ENCODE peak calls at places on chromosomes 11 and 22, in four cellular contexts. One of them, this sample, is unnamed.

GRCh38 chr11:4697583-4697982 is at the start of gene OR51E2:
- DNase-seq in HCT116: no peak
- DNase-seq in GM23248: peak; percentile 15
- DNase-seq in PC-3: no peak
- DNase-seq in this sample: peak; percentile 49

GRCh38 chr22:17787159-17788022 is 13.1 kb upstream of the BID start:
- DNase-seq in HCT116: no peak
- DNase-seq in GM23248: peak; percentile 59
- DNase-seq in PC-3: no peak
- DNase-seq in this sample: no peak

GRCh38 chr11:64141081-64141783 is 24.7 kb downstream of the MACROD1 start:
- DNase-seq in HCT116: no peak
- DNase-seq in GM23248: no peak
- DNase-seq in PC-3: no peak
- DNase-seq in this sample: no peak

GRCh38 chr11:28757725-28758515 is 649.7 kb downstream of the METTL15 start:
- DNase-seq in HCT116: no peak
- DNase-seq in GM23248: peak; percentile 63
- DNase-seq in PC-3: peak; percentile 95
- DNase-seq in this sample: no peak

GRCh38 chr11:60834742-60835141 is 7.2 kb upstream of the CCDC86 start:
- DNase-seq in HCT116: no peak
- DNase-seq in GM23248: no peak
- DNase-seq in PC-3: no peak
- DNase-seq in this sample: no peak

GRCh38 chr11:554824-555499 is 5.6 kb downstream of the LMNTD2 start:
- DNase-seq in HCT116: peak; percentile 44
- DNase-seq in GM23248: peak; percentile 63
- DNase-seq in PC-3: peak; percentile 81
- DNase-seq in this sample: peak; percentile 87

GRCh38 chr11:74418509-74418895 is 20.3 kb upstream of the PGM2L1 start:
- DNase-seq in HCT116: no peak
- DNase-seq in GM23248: peak; percentile 83
- DNase-seq in PC-3: peak; percentile 93
- DNase-seq in this sample: peak; percentile 19

GRCh38 chr11:118910309-118911112 is 15.2 kb downstream of the BCL9L start:
- DNase-seq in HCT116: no peak
- DNase-seq in GM23248: peak; percentile 98
- DNase-seq in PC-3: peak; percentile 93
- DNase-seq in this sample: peak; percentile 93

GRCh38 chr22:46007848-46008261 is 30.9 kb upstream of the WNT7B start:
- DNase-seq in HCT116: no peak
- DNase-seq in GM23248: peak; percentile 98
- DNase-seq in PC-3: no peak
- DNase-seq in this sample: peak; percentile 40

GRCh38 chr11:64778223-64778472 is 194 bp downstream of the SF1 start:
- DNase-seq in HCT116: no peak
- DNase-seq in GM23248: no peak
- DNase-seq in PC-3: no peak
- DNase-seq in this sample: no peak

GRCh38 chr11:128500488-128500887 is 86.9 kb downstream of the ETS1 start:
- DNase-seq in HCT116: no peak
- DNase-seq in GM23248: no peak
- DNase-seq in PC-3: no peak
- DNase-seq in this sample: no peak

DNA sequence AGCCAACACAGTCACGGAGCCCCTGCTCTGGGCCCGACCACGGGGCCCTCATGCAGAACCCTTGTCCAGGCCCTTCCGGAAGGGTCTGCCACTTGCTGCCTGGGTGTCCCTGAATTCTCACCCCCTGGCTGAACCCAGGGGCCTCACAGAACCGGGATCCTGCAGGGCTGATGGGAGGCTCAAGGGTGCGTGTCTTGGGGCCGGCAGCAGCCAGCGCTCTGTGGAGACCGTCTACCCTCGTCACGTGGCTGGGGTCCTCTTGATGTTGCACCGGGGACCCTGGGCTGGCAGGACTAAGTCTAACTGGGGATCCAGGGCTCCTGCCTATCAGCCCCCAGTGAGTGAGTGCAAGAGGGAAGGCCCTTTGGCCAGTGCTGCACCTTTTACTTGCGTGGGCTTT is 19.3 kb upstream of the CCDC188 start:
- DNase-seq in HCT116: no peak
- DNase-seq in GM23248: no peak
- DNase-seq in PC-3: no peak
- DNase-seq in this sample: no peak
- TF ChIP-seq EZH2 in HCT116: no peak
- TF ChIP-seq EZH2 in GM23248: no peak
- TF ChIP-seq EZH2 in PC-3: no peak
- TF ChIP-seq EZH2 in this sample: no peak

DNA sequence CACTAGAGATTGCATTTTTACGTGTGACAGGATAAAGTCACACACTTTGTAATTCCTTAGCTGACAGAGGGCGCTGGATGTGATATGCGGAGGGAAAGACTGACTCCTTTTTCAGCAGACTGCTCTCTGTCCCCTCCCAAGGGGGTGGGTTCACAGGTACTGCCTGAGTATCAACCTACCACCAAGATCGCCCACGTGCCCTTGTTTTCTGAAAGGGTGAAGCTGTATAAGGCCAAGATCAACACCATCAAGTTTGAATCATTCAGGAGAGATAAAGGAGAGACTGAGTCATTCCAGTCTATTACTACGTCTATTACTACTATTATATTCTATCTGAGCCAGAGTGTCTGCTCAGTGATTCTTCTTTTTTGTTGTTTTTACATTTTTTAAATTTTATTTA is 30.7 kb downstream of the BUD13 start:
- DNase-seq in HCT116: no peak
- DNase-seq in GM23248: peak; percentile 54
- DNase-seq in PC-3: no peak
- DNase-seq in this sample: no peak
- H2AFZ ChIP-seq in HCT116: no peak overlapping the region
- H2AFZ ChIP-seq in GM23248: no peak overlapping the region
- H2AFZ ChIP-seq in PC-3: no peak overlapping the region
- H2AFZ ChIP-seq in this sample: no peak overlapping the region

DNA sequence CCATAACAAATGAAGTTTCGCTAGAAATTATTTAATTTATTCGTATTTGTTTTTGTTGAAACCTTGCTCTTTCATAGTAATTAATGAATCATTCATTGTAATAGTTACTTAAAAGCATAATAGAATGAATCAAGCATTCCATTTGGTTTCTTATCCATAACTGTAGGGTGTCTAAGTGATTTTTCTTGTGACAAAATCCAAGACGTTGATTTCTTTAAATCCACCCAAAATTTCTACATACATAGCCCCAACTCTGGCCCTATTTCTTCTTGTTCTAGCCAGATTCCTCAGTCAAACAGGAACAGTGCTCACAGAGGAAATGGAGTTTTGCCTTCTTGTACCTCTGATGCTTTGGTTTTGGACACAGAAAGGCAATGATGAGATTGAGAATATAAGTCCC is 25.5 kb downstream of the UBASH3B start:
- DNase-seq in HCT116: no peak
- DNase-seq in GM23248: peak; percentile 45
- DNase-seq in PC-3: no peak
- DNase-seq in this sample: no peak
- TF ChIP-seq EZH2phosphoT487 in HCT116: no peak
- TF ChIP-seq EZH2phosphoT487 in GM23248: no peak
- TF ChIP-seq EZH2phosphoT487 in PC-3: no peak
- TF ChIP-seq EZH2phosphoT487 in this sample: no peak

GRCh38 chr22:36816635-36817428 is at the start of gene PVALB:
- DNase-seq in HCT116: no peak
- DNase-seq in GM23248: peak; percentile 55
- DNase-seq in PC-3: peak; percentile 29
- DNase-seq in this sample: peak; percentile 76
- TF ChIP-seq EZH2 in HCT116: no peak
- TF ChIP-seq EZH2 in GM23248: peak; percentile 89
- TF ChIP-seq EZH2 in PC-3: peak; percentile 68
- TF ChIP-seq EZH2 in this sample: peak; percentile 75

DNA sequence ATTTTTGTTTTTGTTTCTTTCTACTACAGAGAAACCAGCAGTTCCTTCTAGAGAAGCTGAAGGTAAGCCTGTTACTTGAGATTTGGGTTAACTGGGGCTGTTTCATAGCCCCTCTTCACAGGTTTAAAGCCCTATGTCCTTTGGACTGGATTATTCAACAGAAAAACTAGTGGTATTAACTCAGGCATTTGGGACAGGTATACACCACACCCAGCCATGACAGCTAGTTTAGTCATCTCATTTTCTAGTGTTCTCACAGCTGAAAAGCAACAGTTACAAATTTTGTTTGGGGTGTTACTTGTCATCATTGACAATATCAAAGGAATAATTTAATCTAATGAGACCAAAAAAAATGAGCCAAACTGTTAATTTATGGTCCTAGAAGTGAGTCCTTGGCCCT is 14.0 kb downstream of the LAYN start:
- DNase-seq in HCT116: no peak
- DNase-seq in GM23248: peak; percentile 63
- DNase-seq in PC-3: peak; percentile 96
- DNase-seq in this sample: no peak
- H2AFZ ChIP-seq in HCT116: peak overlapping the region; percentile 75
- H2AFZ ChIP-seq in GM23248: no peak overlapping the region
- H2AFZ ChIP-seq in PC-3: peak overlapping the region; percentile 60
- H2AFZ ChIP-seq in this sample: no peak overlapping the region

DNA sequence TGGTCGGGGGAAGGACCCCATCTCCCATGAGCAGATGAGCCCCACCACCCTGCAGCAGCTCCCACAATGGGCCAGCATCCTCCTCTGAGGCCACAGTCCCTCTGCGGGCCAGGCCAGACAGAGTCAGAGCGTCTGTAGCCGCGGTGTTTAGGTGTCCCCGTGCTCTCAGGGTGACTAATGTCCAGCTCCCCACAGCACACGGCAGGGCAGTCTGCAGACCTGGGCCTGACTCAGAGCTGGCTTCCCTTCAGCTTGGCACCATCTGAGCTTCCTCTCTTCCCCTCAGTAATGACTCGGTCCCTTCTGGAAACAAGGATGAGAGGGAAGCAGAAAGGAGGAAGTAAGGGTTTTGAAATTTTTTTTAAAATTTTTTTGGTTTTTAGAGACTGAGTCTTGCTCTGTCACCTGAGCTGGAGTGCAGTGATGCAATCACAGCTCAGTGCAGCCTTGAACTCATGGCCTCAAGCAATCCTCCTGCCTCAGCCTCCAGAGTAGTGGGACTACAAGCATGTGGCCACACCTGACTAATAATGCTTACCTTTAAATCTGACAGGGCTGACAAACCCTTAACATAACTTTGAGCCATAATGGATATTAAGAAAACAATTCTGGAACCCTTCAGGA is 28.5 kb downstream of the LRRC74B start:
- DNase-seq in HCT116: peak; percentile 4
- DNase-seq in GM23248: peak; percentile 96
- DNase-seq in PC-3: peak; percentile 84
- DNase-seq in this sample: no peak
- TF ChIP-seq EZH2phosphoT487 in HCT116: no peak
- TF ChIP-seq EZH2phosphoT487 in GM23248: no peak
- TF ChIP-seq EZH2phosphoT487 in PC-3: no peak
- TF ChIP-seq EZH2phosphoT487 in this sample: no peak

GRCh38 chr22:50268655-50269113 is 1.5 kb downstream of the MAPK11 start:
- DNase-seq in HCT116: no peak
- DNase-seq in GM23248: no peak
- DNase-seq in PC-3: no peak
- DNase-seq in this sample: no peak

GRCh38 chr22:50269573-50270301 is 443 bp downstream of the MAPK11 start:
- DNase-seq in HCT116: no peak
- DNase-seq in GM23248: peak; percentile 73
- DNase-seq in PC-3: peak; percentile 27
- DNase-seq in this sample: peak; percentile 53

GRCh38 chr22:50271519-50271970 is 1.4 kb upstream of the MAPK11 start:
- DNase-seq in HCT116: no peak
- DNase-seq in GM23248: peak; percentile 77
- DNase-seq in PC-3: peak; percentile 56
- DNase-seq in this sample: peak; percentile 84

GRCh38 chr22:50271011-50271394 is 823 bp upstream of the MAPK11 start:
- DNase-seq in HCT116: no peak
- DNase-seq in GM23248: no peak
- DNase-seq in PC-3: no peak
- DNase-seq in this sample: no peak

GRCh38 chr22:50270302-50271010 is at the start of gene MAPK11:
- DNase-seq in HCT116: no peak
- DNase-seq in GM23248: peak; percentile 82
- DNase-seq in PC-3: peak; percentile 54
- DNase-seq in this sample: peak; percentile 87
- TF ChIP-seq EZH2 in HCT116: no peak
- TF ChIP-seq EZH2 in GM23248: no peak
- TF ChIP-seq EZH2 in PC-3: no peak
- TF ChIP-seq EZH2 in this sample: no peak

DNA sequence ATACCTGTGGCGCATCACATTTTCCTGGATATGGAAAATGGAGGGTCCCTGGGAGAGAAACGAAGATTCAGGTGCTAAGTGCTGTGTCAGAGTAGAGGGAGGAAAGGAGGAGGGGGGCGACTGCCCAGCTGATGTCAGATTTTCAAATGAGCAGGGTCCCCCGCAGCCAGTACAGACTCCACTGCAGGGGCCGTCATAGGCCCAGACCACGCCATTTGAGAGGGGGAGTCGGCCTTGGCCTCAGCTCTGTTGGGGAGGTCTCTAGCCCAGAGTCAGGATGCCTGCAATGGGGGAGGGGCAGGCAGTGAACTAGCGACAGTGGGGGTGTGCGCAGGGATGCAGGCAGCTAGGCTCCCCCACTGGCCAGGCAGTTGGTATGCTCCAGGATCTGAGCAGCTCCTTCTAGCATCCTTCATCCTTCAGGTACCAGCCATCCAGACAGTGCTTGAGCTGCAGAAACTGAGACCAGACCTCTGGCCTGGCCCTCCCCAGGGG is at the start of the genes BSCL2 and GNG3:
- DNase-seq in HCT116: no peak
- DNase-seq in GM23248: no peak
- DNase-seq in PC-3: no peak
- DNase-seq in this sample: peak; percentile 31
- H2AFZ ChIP-seq in HCT116: no peak within 1 kb of the TSS
- H2AFZ ChIP-seq in GM23248: peak within 1 kb of the TSS; percentile 77
- H2AFZ ChIP-seq in PC-3: peak within 1 kb of the TSS; percentile 76
- H2AFZ ChIP-seq in this sample: peak within 1 kb of the TSS; percentile 19